ENCODE peak calls at places on chromosome 10, in seven cellular contexts. O is neuronal stem cell, J is progenitor cell of endocrine pancreas, L is PC-3, H is midbrain, A is AG08396, V is GF-D8. Z is an unnamed sample.

GRCh38 chr10:74750848-74751274 is 75.5 kb upstream of the KAT6B start:
- DNase-seq in O (no peak), J (no peak), L (no peak), H (no peak), A (no peak), V (no peak), Z (no peak)

GRCh38 chr10:75408911-75409885 is 7.6 kb upstream of the ZNF503 start:
- DNase-seq in O (no peak), J (peak; percentile 64), L (peak; percentile 91), H (peak; percentile 26), A (peak; percentile 91), V (no peak), Z (peak; percentile 97)

GRCh38 chr10:103265712-103266329 is 11.1 kb upstream of the INA start:
- DNase-seq in O (peak; percentile 76), J (peak; percentile 76), L (peak; percentile 63), H (peak; percentile 25), A (peak; percentile 64), V (no peak), Z (no peak)

GRCh38 chr10:9957352-9957751 is 1060.3 kb upstream of the CELF2 start:
- DNase-seq in O (no peak), J (no peak), L (no peak), H (no peak), A (no peak), V (no peak), Z (no peak)

GRCh38 chr10:28975891-28976471 is 298.7 kb downstream of the BAMBI start:
- DNase-seq in O (peak; percentile 14), J (no peak), L (no peak), H (no peak), A (no peak), V (no peak), Z (no peak)

GRCh38 chr10:4937346-4937745 is 25.9 kb upstream of the AKR1C1 start:
- DNase-seq in O (no peak), J (no peak), L (no peak), H (no peak), A (no peak), V (no peak), Z (no peak)

GRCh38 chr10:75246506-75246905 is 10.7 kb upstream of the COMTD1 start:
- DNase-seq in O (no peak), J (no peak), L (no peak), H (no peak), A (no peak), V (no peak), Z (no peak)

GRCh38 chr10:6300106-6300783 is 97.5 kb downstream of the PFKFB3 start:
- DNase-seq in O (no peak), J (no peak), L (peak; percentile 24), H (peak; percentile 34), A (peak; percentile 46), V (no peak), Z (no peak)

GRCh38 chr10:73497623-73498022 is 1.8 kb upstream of the PPP3CB start:
- DNase-seq in O (no peak), J (no peak), L (no peak), H (no peak), A (no peak), V (no peak), Z (no peak)

GRCh38 chr10:13347235-13348156 is 597 bp downstream of the SEPHS1 start:
- DNase-seq in O (peak; percentile 76), J (peak; percentile 72), L (peak; percentile 61), H (peak; percentile 86), A (peak; percentile 85), V (peak; percentile 25), Z (peak; percentile 85)

GRCh38 chr10:103202319-103202718 is 9.2 kb upstream of the NT5C2 start:
- DNase-seq in O (no peak), J (no peak), L (no peak), H (no peak), A (no peak), V (peak; percentile 89), Z (no peak)

GRCh38 chr10:15738237-15738928 is 18.7 kb upstream of the ITGA8 start:
- DNase-seq in O (no peak), J (no peak), L (no peak), H (no peak), A (no peak), V (no peak), Z (no peak)

GRCh38 chr10:124636271-124636993 is 107.7 kb downstream of the FAM53B start:
- DNase-seq in O (no peak), J (no peak), L (no peak), H (no peak), A (no peak), V (no peak), Z (no peak)

GRCh38 chr10:97780991-97781540 is 9.3 kb upstream of the SFRP5 start:
- DNase-seq in O (no peak), J (no peak), L (no peak), H (peak; percentile 48), A (no peak), V (no peak), Z (no peak)

GRCh38 chr10:101030492-101031127 is 319 bp downstream of the PDZD7 start:
- DNase-seq in O (no peak), J (no peak), L (peak; percentile 25), H (no peak), A (no peak), V (no peak), Z (no peak)

GRCh38 chr10:1141701-1142100 is 85.5 kb downstream of the WDR37 start:
- DNase-seq in O (no peak), J (no peak), L (no peak), H (no peak), A (no peak), V (no peak), Z (no peak)

GRCh38 chr10:22677333-22677732 is 37.0 kb downstream of the PIP4K2A start:
- DNase-seq in O (no peak), J (no peak), L (no peak), H (no peak), A (no peak), V (no peak), Z (no peak)

GRCh38 chr10:76115471-76116155 is 684.2 kb downstream of the LRMDA start:
- DNase-seq in O (no peak), J (no peak), L (peak; percentile 69), H (no peak), A (no peak), V (no peak), Z (no peak)

GRCh38 chr10:55283041-55283440 is 482.0 kb upstream of the PCDH15 start:
- DNase-seq in O (no peak), J (no peak), L (peak; percentile 34), H (no peak), A (no peak), V (no peak), Z (no peak)